ENCODE peak calls at places on chromosomes 1 and 21, in seven cellular contexts. F is GM13976; S is foreskin fibroblast; Y is brain microvascular endothelial cell; I is CD8-positive, alpha-beta T cell; L is mucosa of descending colon; J is left lung. U is an unnamed sample.

GRCh38 chr1:235397733-235398132 is 30.5 kb downstream of the TBCE start:
- DNase-seq in I (no peak), Y (peak), J (no peak), F (no peak), S (peak), L (no peak), U (no peak)

GRCh38 chr1:244841274-244841927 is 5.9 kb downstream of the COX20 start:
- DNase-seq in Y (no peak), S (no peak), L (no peak), J (no peak), F (no peak), I (no peak), U (no peak)

GRCh38 chr21:14541840-14542495 is 4.1 kb downstream of the SAMSN1 start:
- DNase-seq in F (no peak), Y (no peak), J (no peak), S (no peak), I (no peak), L (peak), U (no peak)

GRCh38 chr1:13901597-13901996 is 201.6 kb downstream of the PRDM2 start:
- DNase-seq in I (no peak), S (peak), L (no peak), Y (no peak), F (no peak), J (no peak), U (no peak)

GRCh38 chr1:218741852-218742251 is 396.7 kb downstream of the TGFB2 start:
- DNase-seq in S (no peak), I (no peak), F (no peak), L (no peak), Y (no peak), J (no peak), U (no peak)

GRCh38 chr1:116763787-116764465 is 9.7 kb downstream of the CD2 start:
- DNase-seq in F (no peak), L (no peak), S (no peak), Y (no peak), J (no peak), I (no peak), U (peak)

GRCh38 chr1:30359821-30360220 is 363.6 kb downstream of the MATN1 start:
- DNase-seq in I (no peak), L (no peak), J (no peak), S (no peak), Y (no peak), F (no peak), U (no peak)

GRCh38 chr1:199303035-199303434 is 664.2 kb downstream of the PTPRC start:
- DNase-seq in Y (no peak), I (no peak), L (no peak), S (no peak), J (no peak), F (no peak), U (no peak)

GRCh38 chr1:157992031-157992568 is 1.3 kb upstream of the KIRREL1 start:
- DNase-seq in J (peak), F (peak), L (no peak), Y (peak), I (peak), S (peak), U (peak)

GRCh38 chr1:248046536-248046935 is at the start of gene OR2L3:
- DNase-seq in Y (no peak), S (no peak), J (no peak), F (no peak), I (no peak), L (no peak), U (no peak)

GRCh38 chr1:248045209-248045608 is 1.4 kb upstream of the OR2L3 start:
- DNase-seq in S (no peak), F (no peak), L (no peak), J (no peak), I (no peak), Y (no peak), U (no peak)

DNA sequence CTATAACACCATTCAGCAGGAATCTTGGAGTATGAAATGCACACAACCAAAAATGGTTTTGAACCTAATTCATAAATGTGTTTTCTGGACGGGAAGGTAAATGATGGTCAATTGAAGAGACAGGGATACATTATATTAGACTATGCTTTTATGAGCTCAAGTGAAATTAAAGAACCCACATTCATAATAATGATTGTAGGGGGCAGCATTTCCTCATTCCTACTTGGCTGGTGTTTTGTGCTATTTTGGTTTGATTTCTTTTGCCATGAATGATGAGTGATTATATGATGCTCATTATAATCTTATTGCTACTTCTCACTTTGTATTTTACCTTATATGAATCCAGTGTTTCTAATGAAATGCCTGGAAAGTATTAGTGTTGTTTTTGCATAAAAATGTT is 372 bp downstream of the OR2L3 start:
- DNase-seq in I (no peak), Y (no peak), J (no peak), F (no peak), S (no peak), L (no peak), U (no peak)
- TF ChIP-seq CTCF in I (no peak), Y (no peak), J (no peak), F (no peak), S (no peak), L (no peak), U (no peak)

GRCh38 chr1:219871427-219872057 is 56.8 kb downstream of the SLC30A10 start:
- DNase-seq in L (no peak), F (no peak), Y (no peak), J (no peak), S (no peak), I (no peak), U (no peak)

GRCh38 chr1:219875860-219876259 is 52.5 kb downstream of the SLC30A10 start:
- DNase-seq in S (no peak), Y (no peak), J (no peak), I (no peak), F (no peak), L (peak), U (no peak)

GRCh38 chr1:219882116-219882515 is 46.2 kb downstream of the SLC30A10 start:
- DNase-seq in S (no peak), I (no peak), Y (no peak), F (no peak), L (no peak), J (no peak), U (no peak)

GRCh38 chr1:219880765-219881457 is 47.4 kb downstream of the SLC30A10 start:
- DNase-seq in J (no peak), Y (no peak), S (no peak), I (no peak), F (no peak), L (no peak), U (no peak)

GRCh38 chr1:219876798-219877209 is 51.6 kb downstream of the SLC30A10 start:
- DNase-seq in Y (no peak), F (no peak), J (no peak), S (peak), L (no peak), I (no peak), U (no peak)
- TF ChIP-seq CTCF in Y (peak), F (peak), J (no peak), S (no peak), L (no peak), I (no peak), U (no peak)

GRCh38 chr21:36615274-36615964 is 83.5 kb upstream of the SIM2 start:
- DNase-seq in Y (no peak), J (no peak), S (no peak), F (no peak), L (no peak), I (no peak), U (no peak)
- TF ChIP-seq CTCF in Y (peak), J (no peak), S (no peak), F (no peak), L (no peak), I (no peak), U (no peak)

GRCh38 chr1:46394108-46394871 is at the start of gene FAAH:
- DNase-seq in L (peak), Y (no peak), I (no peak), F (no peak), S (peak), J (peak), U (peak)
- TF ChIP-seq CTCF in L (no peak), Y (no peak), I (no peak), F (no peak), S (no peak), J (no peak), U (no peak)

U was measured in nephron progenitor cell.